ENCODE peak calls at places on chromosomes 7 and 10, in nine cellular contexts. H is Kasumi-1; D is RWPE2; J is NCI-H1048; K is activated gamma-delta T cell; A is GM04504; Q is activated CD4-positive, alpha-beta T cell treated with anti-CD3 and anti-CD28 coated beads, Interleukin-2, amount 10 ng/mL, durations not matched to agents 7 days and 5 days; F is GM13977; B is C1 segment of cervical spinal cord. O is an unnamed sample.

GRCh38 chr7:455110-455928 is 64.3 kb downstream of the PDGFA start:
- DNase-seq in B (no peak), A (no peak), K (no peak), J (no peak), D (no peak), H (no peak), F (no peak), Q (no peak), O (no peak)

GRCh38 chr10:125602825-125603224 is 80.1 kb downstream of the TEX36 start:
- DNase-seq in K (peak), B (no peak), D (no peak), H (no peak), J (no peak), Q (no peak), F (no peak), A (no peak), O (no peak)

GRCh38 chr10:6200588-6201510 is 1.9 kb upstream of the PFKFB3 start:
- DNase-seq in Q (peak), D (no peak), B (no peak), A (no peak), J (no peak), K (no peak), F (peak), H (peak), O (no peak)

GRCh38 chr10:99431190-99431549 is 746 bp upstream of the GOT1 start:
- DNase-seq in A (peak), J (no peak), F (no peak), H (peak), B (peak), D (no peak), K (no peak), Q (peak), O (peak)

GRCh38 chr10:76149182-76149581 is 717.8 kb downstream of the LRMDA start:
- DNase-seq in A (no peak), F (no peak), Q (no peak), J (no peak), H (no peak), K (no peak), D (no peak), B (no peak), O (no peak)

GRCh38 chr7:20786049-20786412 is 655 bp downstream of the SP8 start:
- DNase-seq in Q (no peak), D (no peak), H (no peak), K (no peak), A (no peak), F (peak), B (no peak), J (no peak), O (no peak)

GRCh38 chr7:151823783-151824182 is 53.1 kb downstream of the PRKAG2 start:
- DNase-seq in D (no peak), A (no peak), B (no peak), J (no peak), Q (no peak), F (no peak), K (no peak), H (no peak), O (no peak)

GRCh38 chr10:59905735-59906416 is 480 bp downstream of the CCDC6 start:
- DNase-seq in B (no peak), J (no peak), Q (no peak), A (no peak), F (no peak), K (no peak), H (no peak), D (no peak), O (no peak)

GRCh38 chr10:4981722-4982471 is 18.7 kb downstream of the AKR1C1 start:
- DNase-seq in K (no peak), H (peak), B (no peak), D (no peak), A (no peak), F (peak), J (no peak), Q (no peak), O (no peak)

GRCh38 chr7:44956157-44956766 is 22.6 kb downstream of the MYO1G start:
- DNase-seq in Q (no peak), A (no peak), F (no peak), J (no peak), D (no peak), B (no peak), K (no peak), H (no peak), O (no peak)

GRCh38 chr10:21424511-21424910 is 101.0 kb downstream of the SKIDA1 start:
- DNase-seq in J (no peak), F (no peak), B (no peak), A (peak), H (no peak), K (no peak), D (no peak), Q (no peak), O (no peak)

GRCh38 chr7:30655096-30655970 is 26.9 kb downstream of the CRHR2 start:
- DNase-seq in B (no peak), F (no peak), A (no peak), Q (no peak), K (no peak), H (no peak), J (no peak), D (no peak), O (no peak)

GRCh38 chr7:82054544-82054943 is 284.7 kb upstream of the HGF start:
- DNase-seq in K (no peak), J (no peak), H (no peak), F (no peak), B (no peak), A (no peak), D (no peak), Q (no peak), O (no peak)

GRCh38 chr7:132757778-132758177 is 181.5 kb upstream of the PLXNA4 start:
- DNase-seq in F (no peak), D (no peak), Q (no peak), B (no peak), H (no peak), J (no peak), A (no peak), K (no peak), O (no peak)

GRCh38 chr10:11110499-11110898 is 92.8 kb downstream of the CELF2 start:
- DNase-seq in A (no peak), K (no peak), B (peak), J (no peak), F (no peak), Q (no peak), D (no peak), H (no peak), O (no peak)

GRCh38 chr10:77405771-77406241 is 231.8 kb downstream of the KCNMA1 start:
- DNase-seq in D (no peak), Q (no peak), K (no peak), F (peak), H (peak), J (no peak), B (no peak), A (peak), O (peak)

GRCh38 chr7:29328811-29329210 is 134.2 kb downstream of the CHN2 start:
- DNase-seq in J (no peak), B (no peak), H (no peak), D (no peak), K (no peak), Q (no peak), A (peak), F (no peak), O (peak)

GRCh38 chr10:74645681-74646080 is 180.7 kb upstream of the KAT6B start:
- DNase-seq in J (no peak), B (no peak), Q (no peak), D (no peak), H (no peak), A (no peak), K (no peak), F (no peak), O (no peak)

GRCh38 chr7:101285171-101285570 is 36.4 kb downstream of the IFT22 start:
- DNase-seq in F (no peak), A (no peak), B (no peak), Q (no peak), H (no peak), J (no peak), K (no peak), D (no peak), O (no peak)

GRCh38 chr7:69811682-69812344 is 213.5 kb downstream of the AUTS2 start:
- DNase-seq in D (no peak), F (no peak), J (no peak), Q (no peak), B (no peak), K (no peak), A (no peak), H (no peak), O (no peak)

GRCh38 chr10:85720931-85721330 is 645.7 kb downstream of the GRID1 start:
- DNase-seq in J (no peak), D (no peak), F (no peak), H (no peak), A (no peak), B (no peak), K (no peak), Q (no peak), O (no peak)

GRCh38 chr7:1825877-1826741 is 156.0 kb downstream of the ELFN1 start:
- DNase-seq in F (no peak), Q (no peak), H (no peak), J (no peak), B (no peak), D (peak), A (no peak), K (no peak), O (no peak)

GRCh38 chr7:118104812-118105441 is 79.0 kb upstream of the LSM8 start:
- DNase-seq in B (no peak), H (peak), Q (no peak), A (no peak), K (no peak), J (no peak), D (no peak), F (peak), O (peak)

O was measured in MV-4-11.